ENCODE peak calls at places on chromosomes 3 and 15, in seven cellular contexts. G is hepatocyte, J is PC-3, P is MM.1S, T is GM23338, N is fibroblast of lung, H is IMR-90. Q is an unnamed sample.
A peak's percentile ranks its signal among the peaks of the same experiment; 100 is the strongest.

GRCh38 chr15:49458145-49458544 is 35.1 kb downstream of the FGF7 start:
- DNase-seq in G (no peak), J (no peak), P (no peak), T (no peak), N (peak; percentile 61), H (peak; percentile 63), Q (no peak)

GRCh38 chr3:156304406-156304805 is 184.0 kb downstream of the KCNAB1 start:
- DNase-seq in G (no peak), J (peak; percentile 58), P (no peak), T (no peak), N (peak; percentile 59), H (peak; percentile 60), Q (no peak)

GRCh38 chr3:65828706-65829105 is 210.0 kb downstream of the MAGI1 start:
- DNase-seq in G (no peak), J (no peak), P (no peak), T (peak; percentile 47), N (no peak), H (peak; percentile 31), Q (no peak)

GRCh38 chr15:20672469-20672868 is 130.9 kb upstream of the GOLGA6L6 start:
- DNase-seq in G (no peak), J (no peak), P (peak; percentile 18), T (no peak), N (no peak), H (no peak), Q (no peak)

GRCh38 chr3:14222900-14223594 is 44.4 kb downstream of the LSM3 start:
- DNase-seq in G (no peak), J (peak; percentile 53), P (no peak), T (no peak), N (peak; percentile 65), H (no peak), Q (no peak)

GRCh38 chr3:66426135-66426534 is 74.7 kb downstream of the LRIG1 start:
- DNase-seq in G (no peak), J (no peak), P (no peak), T (no peak), N (no peak), H (no peak), Q (no peak)

GRCh38 chr3:189324538-189325138 is 152.9 kb downstream of the TPRG1 start:
- DNase-seq in G (peak; percentile 88), J (peak; percentile 99), P (peak; percentile 100), T (no peak), N (peak; percentile 68), H (peak; percentile 72), Q (peak; percentile 90)

GRCh38 chr3:42045719-42046243 is 45.4 kb upstream of the TRAK1 start:
- DNase-seq in G (no peak), J (no peak), P (no peak), T (no peak), N (no peak), H (no peak), Q (no peak)

GRCh38 chr3:46725663-46726314 is 8.1 kb upstream of the PRSS50 start:
- DNase-seq in G (no peak), J (no peak), P (no peak), T (no peak), N (no peak), H (peak; percentile 9), Q (no peak)

GRCh38 chr15:73704869-73705645 is 20.9 kb downstream of the CD276 start:
- DNase-seq in G (peak; percentile 82), J (peak; percentile 68), P (peak; percentile 59), T (peak; percentile 89), N (peak; percentile 46), H (peak; percentile 28), Q (peak; percentile 68)

GRCh38 chr3:71415708-71416108 is 167.8 kb downstream of the FOXP1 start:
- DNase-seq in G (no peak), J (no peak), P (no peak), T (no peak), N (no peak), H (peak; percentile 22), Q (no peak)

GRCh38 chr3:48500656-48501055 is 3.3 kb downstream of the SHISA5 start:
- DNase-seq in G (no peak), J (peak; percentile 36), P (no peak), T (no peak), N (no peak), H (no peak), Q (no peak)

GRCh38 chr3:32283304-32283703 is 44.8 kb downstream of the CMTM8 start:
- DNase-seq in G (peak; percentile 14), J (no peak), P (no peak), T (peak; percentile 22), N (peak; percentile 27), H (no peak), Q (no peak)

GRCh38 chr3:119579366-119580147 is at the start of gene ADPRH:
- DNase-seq in G (peak; percentile 90), J (peak; percentile 82), P (peak; percentile 40), T (peak; percentile 84), N (peak; percentile 68), H (peak; percentile 17), Q (no peak)

GRCh38 chr3:15161113-15161512 is 44.9 kb upstream of the CAPN7 start:
- DNase-seq in G (no peak), J (no peak), P (no peak), T (no peak), N (no peak), H (peak; percentile 7), Q (no peak)

GRCh38 chr3:81497565-81497964 is 263.9 kb downstream of the GBE1 start:
- DNase-seq in G (no peak), J (no peak), P (no peak), T (no peak), N (no peak), H (no peak), Q (no peak)

GRCh38 chr15:41805711-41806110 is 22.2 kb upstream of the JMJD7 start:
- DNase-seq in G (no peak), J (no peak), P (no peak), T (no peak), N (no peak), H (no peak), Q (no peak)

GRCh38 chr3:129657261-129658046 is 51.0 kb upstream of the PLXND1 start:
- DNase-seq in G (no peak), J (no peak), P (no peak), T (no peak), N (peak; percentile 43), H (peak; percentile 42), Q (no peak)

GRCh38 chr15:57302640-57303257 is 73.6 kb upstream of the CGNL1 start:
- DNase-seq in G (no peak), J (no peak), P (no peak), T (no peak), N (no peak), H (no peak), Q (no peak)

GRCh38 chr3:144466540-144466939 is 494.9 kb downstream of the DIPK2A start:
- DNase-seq in G (no peak), J (no peak), P (no peak), T (no peak), N (no peak), H (no peak), Q (no peak)

GRCh38 chr3:111732248-111732879 is 126.7 kb upstream of the PHLDB2 start:
- DNase-seq in G (peak; percentile 63), J (no peak), P (no peak), T (no peak), N (no peak), H (no peak), Q (no peak)

GRCh38 chr3:37779289-37780152 is 82.2 kb upstream of the CTDSPL start:
- DNase-seq in G (peak; percentile 87), J (peak; percentile 84), P (peak; percentile 73), T (peak; percentile 91), N (peak; percentile 90), H (peak; percentile 82), Q (peak; percentile 30)

GRCh38 chr3:110810356-110810755 is 261.3 kb upstream of the NECTIN3 start:
- DNase-seq in G (no peak), J (peak; percentile 75), P (no peak), T (no peak), N (peak; percentile 61), H (peak; percentile 62), Q (no peak)

GRCh38 chr3:94423566-94423965 is 360.7 kb downstream of the NSUN3 start:
- DNase-seq in G (no peak), J (no peak), P (no peak), T (no peak), N (peak; percentile 83), H (peak; percentile 85), Q (no peak)

DNA sequence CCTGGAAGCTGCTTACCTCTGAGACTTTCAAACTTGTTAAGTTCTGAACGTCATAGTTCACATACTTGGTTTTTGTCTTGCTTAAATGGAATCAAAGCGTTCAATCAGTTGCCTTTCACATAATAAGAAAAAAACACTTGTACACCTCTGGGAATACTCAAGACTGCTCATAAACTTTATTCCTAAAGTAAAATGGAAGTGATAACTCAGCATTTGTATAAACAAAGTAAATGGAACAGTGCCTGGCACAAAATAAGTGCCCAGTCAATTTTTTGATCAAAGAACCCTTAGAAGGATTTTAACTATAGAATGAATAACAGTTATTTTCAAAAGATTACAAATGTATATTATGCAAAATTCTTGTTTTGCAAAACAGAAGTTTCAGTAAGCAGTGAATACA is 1.3 kb downstream of the RAB5A start:
- DNase-seq in G (no peak), J (no peak), P (no peak), T (no peak), N (no peak), H (no peak), Q (no peak)
- H2AFZ ChIP-seq in G (no peak overlapping the region), J (no peak overlapping the region), P (peak overlapping the region; percentile 74), T (no peak overlapping the region), N (no peak overlapping the region), H (no peak overlapping the region), Q (peak overlapping the region; percentile 81)

GRCh38 chr15:90083954-90084607 is 18.2 kb downstream of the IDH2 start:
- DNase-seq in G (no peak), J (no peak), P (no peak), T (no peak), N (no peak), H (no peak), Q (no peak)
- H3K4me2 ChIP-seq in G (no peak overlapping the region), J (no peak overlapping the region), P (no peak overlapping the region), T (no peak overlapping the region), N (no peak overlapping the region), H (no peak overlapping the region), Q (no peak overlapping the region)

DNA sequence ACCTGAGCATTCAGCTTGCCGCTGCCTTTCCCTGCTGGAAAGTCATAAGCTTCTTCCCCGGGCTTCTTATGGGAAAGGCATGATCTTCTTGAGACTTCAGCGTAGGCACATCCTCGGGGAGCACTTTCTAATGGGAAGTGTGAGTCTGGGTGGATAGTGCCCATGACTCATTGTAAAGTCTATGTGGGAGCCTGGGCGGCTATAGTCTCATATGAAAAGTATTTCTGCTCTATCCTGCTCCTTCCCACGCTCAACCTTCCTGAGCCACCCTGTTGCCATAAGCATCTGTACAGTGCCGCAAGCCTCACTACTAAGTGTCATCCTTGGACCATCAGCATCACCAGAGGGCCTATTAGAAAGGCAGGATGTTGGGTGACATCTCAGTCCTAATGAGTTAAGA is 309.9 kb upstream of the THBS1 start:
- DNase-seq in G (no peak), J (peak; percentile 73), P (no peak), T (no peak), N (peak; percentile 59), H (peak; percentile 98), Q (no peak)
- H3K4me1 ChIP-seq in G (peaks cover 9% of the 10 kb centered on the region), J (peaks cover 64% of the 10 kb centered on the region), P (no peaks in the 10 kb centered on the region), T (no peaks in the 10 kb centered on the region), N (no peaks in the 10 kb centered on the region), H (peaks cover 19% of the 10 kb centered on the region), Q (no peaks in the 10 kb centered on the region)

DNA sequence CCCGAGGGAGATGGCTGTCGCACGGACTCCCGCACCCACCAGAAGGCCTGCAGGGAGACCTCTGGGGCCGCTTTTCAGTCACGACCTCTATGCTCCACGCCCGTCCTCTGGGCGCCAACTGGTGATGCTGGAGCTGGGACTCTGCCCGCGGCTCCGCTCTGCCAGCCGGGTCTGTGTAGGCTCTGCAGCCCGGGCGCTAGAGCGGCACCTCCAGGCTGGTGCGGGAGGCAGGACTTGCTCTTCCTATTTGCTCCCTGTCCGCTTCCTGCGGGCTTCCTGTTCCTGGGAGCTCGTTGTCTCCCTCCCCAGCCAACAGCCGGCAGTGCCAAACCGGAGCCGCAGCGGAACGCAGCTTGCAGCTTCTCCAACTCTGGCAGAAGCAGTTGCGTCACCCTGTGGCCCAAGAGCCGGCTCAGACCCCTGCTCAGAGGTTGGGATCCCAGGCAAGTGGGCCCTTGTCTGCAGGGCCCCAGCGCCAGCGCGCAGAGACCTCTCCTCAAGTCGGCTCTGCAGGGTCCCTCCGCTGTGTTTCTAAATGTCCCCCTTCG is 285.9 kb downstream of the XXYLT1 start:
- DNase-seq in G (peak; percentile 78), J (peak; percentile 86), P (no peak), T (peak; percentile 90), N (peak; percentile 77), H (peak; percentile 47), Q (no peak)
- H2AFZ ChIP-seq in G (peak overlapping the region; percentile 48), J (peak overlapping the region; percentile 80), P (no peak overlapping the region), T (peak overlapping the region; percentile 96), N (peak overlapping the region; percentile 74), H (peak overlapping the region; percentile 79), Q (no peak overlapping the region)

Q was measured in DND-41.